ENCODE peak calls at places on chromosomes 6 and 20, in ten cellular contexts. Z, J, T, E, U, C, L, M, K and B are unnamed samples.

GRCh38 chr6:80969439-80969838 is 783.0 kb downstream of the TENT5A start:
- DNase-seq in U (no peak), K (no peak), J (no peak), C (no peak), Z (no peak), M (no peak), L (no peak), E (no peak), T (peak; percentile 12), B (no peak)

GRCh38 chr6:105680131-105680530 is 277.2 kb upstream of the PREP start:
- DNase-seq in Z (no peak), K (no peak), C (no peak), L (no peak), J (no peak), U (no peak), T (no peak), M (no peak), E (no peak), B (no peak)

GRCh38 chr6:10136636-10137035 is 278.2 kb downstream of the TFAP2A start:
- DNase-seq in T (no peak), M (no peak), K (no peak), J (no peak), L (no peak), C (no peak), U (no peak), Z (no peak), E (no peak), B (no peak)

GRCh38 chr6:90194371-90194841 is 102.2 kb downstream of the BACH2 start:
- DNase-seq in Z (no peak), M (no peak), U (no peak), E (peak; percentile 10), T (no peak), J (no peak), C (peak; percentile 67), L (no peak), K (no peak), B (no peak)

GRCh38 chr6:1313364-1313754 is 1.5 kb downstream of the FOXQ1 start:
- DNase-seq in M (no peak), U (no peak), L (peak; percentile 72), K (no peak), Z (no peak), C (no peak), E (no peak), J (no peak), T (no peak), B (no peak)

GRCh38 chr6:167152858-167153257 is 4.9 kb downstream of the GPR31 start:
- DNase-seq in C (no peak), L (no peak), T (no peak), K (no peak), M (peak; percentile 53), U (no peak), J (no peak), Z (no peak), E (no peak), B (no peak)

GRCh38 chr20:62367483-62368302 is 581 bp upstream of the LAMA5 start:
- DNase-seq in C (no peak), E (no peak), Z (no peak), J (peak; percentile 48), T (no peak), M (no peak), L (no peak), K (peak; percentile 36), U (peak; percentile 59), B (peak; percentile 44)

GRCh38 chr20:11271319-11271718 is 597.5 kb upstream of the JAG1 start:
- DNase-seq in C (no peak), U (no peak), K (no peak), T (no peak), M (no peak), J (no peak), E (no peak), L (no peak), Z (no peak), B (no peak)

GRCh38 chr6:140956567-140957306 is 1176.0 kb upstream of the GJE1 start:
- DNase-seq in J (no peak), E (peak; percentile 6), L (no peak), Z (no peak), C (no peak), U (no peak), M (no peak), K (no peak), T (no peak), B (no peak)
- TF ChIP-seq CTCF in J (no peak), E (no peak), L (no peak), Z (no peak), C (no peak), U (no peak), M (no peak), K (no peak), T (no peak), B (no peak)

GRCh38 chr6:133550026-133550425 is 308.9 kb downstream of the EYA4 start:
- DNase-seq in M (no peak), K (no peak), C (no peak), E (no peak), U (no peak), Z (no peak), J (no peak), L (no peak), T (no peak), B (no peak)

GRCh38 chr6:133551847-133552331 is 310.7 kb downstream of the EYA4 start:
- DNase-seq in U (peak; percentile 55), L (peak; percentile 64), C (no peak), T (no peak), J (peak; percentile 42), M (no peak), Z (peak; percentile 66), K (peak; percentile 98), E (peak; percentile 95), B (no peak)

GRCh38 chr6:133549252-133549925 is 308.2 kb downstream of the EYA4 start:
- DNase-seq in T (no peak), U (no peak), C (no peak), E (no peak), M (no peak), Z (no peak), J (no peak), L (no peak), K (no peak), B (no peak)

GRCh38 chr6:133553652-133554051 is 312.5 kb downstream of the EYA4 start:
- DNase-seq in C (peak; percentile 44), Z (no peak), J (peak; percentile 50), K (peak; percentile 83), L (no peak), U (no peak), E (peak; percentile 84), T (peak; percentile 56), M (peak; percentile 23), B (no peak)

DNA sequence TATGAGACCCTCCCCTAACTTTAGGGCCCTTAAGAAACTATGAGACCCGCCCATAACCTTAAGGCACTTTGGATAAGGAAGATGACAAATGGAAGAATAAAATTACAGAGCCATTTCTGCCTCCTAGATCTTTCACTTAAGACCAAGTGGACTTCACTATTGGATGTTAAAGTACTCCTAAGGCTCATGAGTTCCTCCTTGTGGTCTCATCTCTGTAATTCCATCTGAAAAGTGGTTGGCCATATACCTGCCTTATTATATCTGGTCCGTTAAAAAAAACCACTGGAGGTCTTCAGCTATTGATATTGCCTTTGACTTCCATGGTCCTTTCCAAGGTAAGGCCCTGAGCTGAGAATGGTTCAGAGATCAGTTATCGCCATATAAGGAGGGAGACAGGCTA is 310.3 kb downstream of the EYA4 start:
- DNase-seq in J (no peak), L (no peak), U (no peak), M (no peak), E (no peak), Z (no peak), C (no peak), K (no peak), T (no peak), B (no peak)
- TF ChIP-seq CTCF in J (no peak), L (no peak), U (no peak), M (no peak), E (no peak), Z (no peak), C (no peak), K (no peak), T (no peak), B (no peak)

GRCh38 chr20:17680128-17680835 is 1.8 kb downstream of the RRBP1 start:
- DNase-seq in M (no peak), Z (peak; percentile 81), E (peak; percentile 84), C (peak; percentile 46), J (peak; percentile 61), U (peak; percentile 58), T (no peak), K (peak; percentile 78), L (peak; percentile 82), B (no peak)

GRCh38 chr20:17679786-17680127 is 2.3 kb downstream of the RRBP1 start:
- DNase-seq in J (peak; percentile 35), L (no peak), K (peak; percentile 33), U (no peak), T (no peak), M (no peak), E (no peak), C (peak; percentile 21), Z (no peak), B (no peak)

GRCh38 chr20:17682103-17682888 is at the start of gene RRBP1:
- DNase-seq in J (peak; percentile 98), C (peak; percentile 98), U (peak; percentile 99), L (peak; percentile 100), T (peak; percentile 91), M (peak; percentile 100), Z (peak; percentile 99), K (peak; percentile 99), E (peak; percentile 98), B (peak; percentile 92)

GRCh38 chr20:17681741-17682102 is 320 bp downstream of the RRBP1 start:
- DNase-seq in Z (no peak), L (no peak), C (no peak), M (peak; percentile 53), J (no peak), E (no peak), K (no peak), U (no peak), T (no peak), B (peak; percentile 62)

DNA sequence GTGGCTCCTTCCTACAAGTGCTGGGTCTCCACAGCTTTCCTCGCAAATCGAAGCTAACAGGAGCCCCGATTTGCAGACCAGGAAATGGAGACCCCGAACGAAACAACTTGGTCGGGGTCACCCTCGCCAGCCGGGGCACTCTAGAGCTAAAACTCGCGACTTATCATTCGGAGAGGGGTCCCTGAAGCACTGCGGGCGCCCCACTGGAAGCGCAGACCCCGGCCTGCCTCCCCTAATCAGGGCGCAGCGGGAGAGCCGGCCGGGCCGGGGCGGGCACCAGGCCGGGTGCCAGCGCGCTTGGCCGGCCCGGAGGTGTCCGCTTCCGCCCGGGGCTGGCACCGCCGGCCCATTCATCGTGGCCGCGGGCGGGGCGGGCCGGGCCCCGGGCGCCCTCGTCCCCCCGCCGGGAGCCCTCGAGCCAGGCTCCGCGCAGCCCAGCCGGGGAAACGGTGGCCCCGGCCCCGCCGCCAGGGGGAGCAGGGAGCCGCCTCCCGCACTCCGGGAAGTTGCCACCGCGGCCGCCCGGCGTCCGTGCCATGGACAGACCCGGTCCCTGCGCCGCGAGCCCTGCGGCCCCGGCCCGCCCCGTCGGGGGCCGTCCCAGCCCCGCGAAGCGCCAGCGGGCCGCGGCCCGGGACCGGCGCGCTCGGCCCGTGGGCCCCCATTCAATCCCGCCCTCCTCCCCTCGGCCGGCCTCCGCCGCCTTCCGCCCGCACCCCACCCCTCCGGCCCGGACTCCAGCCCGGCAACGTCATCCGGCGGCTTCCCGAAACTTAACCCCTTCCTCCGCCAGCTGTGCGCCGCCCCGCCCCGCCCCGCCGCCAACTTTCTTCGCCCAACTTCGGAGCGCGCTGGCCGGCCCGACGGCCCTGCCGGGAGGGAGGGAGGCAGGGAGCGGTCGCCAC is 954 bp downstream of the RRBP1 start:
- DNase-seq in J (peak; percentile 88), Z (peak; percentile 91), T (no peak), C (peak; percentile 49), E (peak; percentile 74), U (peak; percentile 88), K (peak; percentile 83), M (peak; percentile 95), L (peak; percentile 95), B (peak; percentile 91)
- TF ChIP-seq CTCF in J (no peak), Z (peak; percentile 48), T (peak; percentile 62), C (peak; percentile 69), E (peak; percentile 23), U (peak; percentile 82), K (peak; percentile 44), M (peak; percentile 88), L (peak; percentile 49), B (no peak)

DNA sequence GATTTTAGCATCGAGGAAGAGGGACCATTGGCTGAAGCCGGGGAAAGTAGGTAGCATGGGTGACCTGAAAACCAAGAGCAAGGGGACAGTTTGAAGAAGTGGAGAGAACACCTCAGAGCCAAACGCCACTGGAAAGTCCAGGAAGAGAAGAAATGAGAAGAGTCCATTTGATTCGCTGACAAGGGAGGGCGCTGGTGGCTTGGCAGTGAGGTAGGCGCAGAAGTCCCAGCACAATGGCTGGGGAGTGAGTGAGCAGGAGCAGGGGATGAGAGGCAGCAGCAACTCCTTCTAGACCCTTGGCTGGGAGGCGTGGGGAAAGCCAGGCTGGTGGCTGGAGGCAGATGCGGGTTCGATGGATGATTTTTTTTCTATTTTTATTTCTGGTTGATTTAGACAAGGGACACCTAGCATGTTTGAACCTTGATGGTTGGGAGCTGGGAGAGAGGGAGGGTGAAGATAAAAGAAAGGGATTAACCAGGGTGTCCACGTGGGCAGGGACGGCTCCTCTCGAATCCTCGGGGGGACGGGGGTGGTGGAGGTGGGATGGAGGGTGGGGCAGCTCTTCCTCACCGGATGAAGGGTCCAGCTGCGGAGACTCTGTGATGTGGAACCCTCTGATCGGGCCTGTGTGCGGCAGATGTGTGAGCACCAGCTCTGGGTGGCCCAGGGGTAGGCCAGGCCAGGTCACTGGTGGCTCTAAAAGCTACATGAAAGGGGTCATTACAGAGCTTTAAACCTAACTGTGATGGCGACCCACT is 164.2 kb downstream of the NFATC2 start:
- DNase-seq in C (no peak), Z (no peak), K (no peak), M (no peak), E (no peak), J (no peak), T (no peak), U (no peak), L (peak; percentile 48), B (no peak)
- TF ChIP-seq CTCF in C (peak; percentile 21), Z (no peak), K (no peak), M (peak; percentile 33), E (peak; percentile 7), J (no peak), T (peak; percentile 23), U (no peak), L (no peak), B (no peak)